ENCODE peak calls at places on chromosomes 4 and X, in seven cellular contexts. B, X, J, A, F, M and N are unnamed samples.

GRCh38 chr4:7703669-7704068 is 236.0 kb downstream of the AFAP1 start:
- DNase-seq in B (no peak), X (no peak), J (no peak), A (no peak), F (no peak), M (no peak), N (no peak)

GRCh38 chr4:119039779-119040178 is 95.9 kb upstream of the MYOZ2 start:
- DNase-seq in B (no peak), X (peak; percentile 25), J (no peak), A (no peak), F (no peak), M (no peak), N (peak; percentile 81)

GRCh38 chr4:140976768-140977167 is 156.5 kb downstream of the RNF150 start:
- DNase-seq in B (no peak), X (no peak), J (no peak), A (no peak), F (no peak), M (no peak), N (no peak)

GRCh38 chr4:152460488-152460887 is 75.4 kb downstream of the FBXW7 start:
- DNase-seq in B (no peak), X (peak; percentile 16), J (peak; percentile 83), A (no peak), F (no peak), M (peak; percentile 91), N (no peak)

GRCh38 chrX:51334276-51334675 is 1.7 kb downstream of the NUDT10 start:
- DNase-seq in B (no peak), X (no peak), J (peak; percentile 1), A (no peak), F (no peak), M (no peak), N (no peak)

GRCh38 chrX:120462370-120462769 is 6.7 kb downstream of the LAMP2 start:
- DNase-seq in B (no peak), X (no peak), J (no peak), A (no peak), F (no peak), M (no peak), N (no peak)

GRCh38 chrX:120213438-120214265 is 37.0 kb upstream of the ZBTB33 start:
- DNase-seq in B (peak; percentile 10), X (peak; percentile 87), J (peak; percentile 40), A (peak; percentile 69), F (peak; percentile 43), M (peak; percentile 77), N (peak; percentile 56)

GRCh38 chr4:177393236-177393635 is 49.0 kb downstream of the AGA start:
- DNase-seq in B (no peak), X (no peak), J (no peak), A (no peak), F (no peak), M (no peak), N (no peak)

GRCh38 chr4:54781771-54782170 is 124.0 kb downstream of the KIT start:
- DNase-seq in B (no peak), X (peak; percentile 53), J (peak; percentile 81), A (no peak), F (peak; percentile 59), M (no peak), N (no peak)

DNA sequence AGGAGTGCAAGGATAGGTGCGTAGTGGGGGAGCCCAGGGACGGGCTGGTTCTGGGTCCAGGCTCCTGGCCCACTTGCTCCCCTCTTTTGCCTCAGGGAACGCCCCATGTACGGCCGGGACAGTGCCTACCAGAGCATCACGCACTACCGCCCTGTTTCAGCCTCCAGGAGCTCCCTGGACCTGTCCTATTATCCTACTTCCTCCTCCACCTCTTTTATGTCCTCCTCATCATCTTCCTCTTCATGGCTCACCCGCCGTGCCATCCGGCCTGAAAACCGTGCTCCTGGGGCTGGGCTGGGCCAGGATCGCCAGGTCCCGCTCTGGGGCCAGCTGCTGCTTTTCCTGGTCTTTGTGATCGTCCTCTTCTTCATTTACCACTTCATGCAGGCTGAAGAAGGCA is 1.7 kb downstream of the EMD start:
- DNase-seq in B (no peak), X (no peak), J (no peak), A (no peak), F (no peak), M (no peak), N (no peak)
- H3K4me3 ChIP-seq in B (no peak overlapping the region), X (no peak overlapping the region), J (peak overlapping the region; percentile 74), A (no peak overlapping the region), F (peak overlapping the region; percentile 65), M (peak overlapping the region; percentile 86), N (peak overlapping the region; percentile 90)

DNA sequence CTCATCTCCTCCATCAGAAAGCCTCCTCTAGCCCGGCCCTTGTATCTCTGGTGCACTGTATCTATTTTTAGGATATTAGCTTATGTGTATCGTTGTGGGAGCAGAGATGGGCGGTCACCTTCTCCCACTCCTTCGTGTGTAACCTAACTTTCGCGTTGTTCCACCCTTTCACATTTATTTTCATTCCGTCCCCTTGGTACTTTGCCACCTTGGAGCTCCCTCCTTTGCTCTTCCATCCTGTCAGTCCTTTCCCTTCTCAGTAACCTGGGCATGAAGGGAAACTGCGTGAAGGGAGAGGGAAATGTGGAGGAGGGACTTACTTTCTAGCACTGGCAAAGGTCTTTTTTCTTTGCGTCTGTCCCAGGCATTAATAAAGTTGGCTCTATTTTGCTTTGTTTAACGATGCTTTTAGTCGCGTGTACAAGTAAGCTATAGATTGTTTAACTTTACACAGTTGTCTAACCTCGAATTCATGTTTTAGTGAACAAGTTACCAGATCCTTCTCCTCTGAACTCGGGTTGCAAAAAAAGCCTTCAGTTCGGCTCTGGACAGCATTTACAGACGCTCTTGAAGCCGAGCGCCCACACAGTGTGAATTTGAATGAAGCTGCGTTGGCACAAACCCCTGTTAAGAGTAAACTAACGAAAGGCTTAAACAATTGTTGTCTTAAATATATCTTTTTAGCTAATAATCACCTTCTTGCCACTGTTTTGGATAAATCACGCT is 3.9 kb downstream of the PCDH10 start:
- DNase-seq in B (no peak), X (no peak), J (no peak), A (peak; percentile 27), F (no peak), M (peak; percentile 52), N (no peak)
- H3K4me3 ChIP-seq in B (no peak overlapping the region), X (no peak overlapping the region), J (no peak overlapping the region), A (peak overlapping the region; percentile 50), F (no peak overlapping the region), M (peak overlapping the region; percentile 36), N (no peak overlapping the region)

DNA sequence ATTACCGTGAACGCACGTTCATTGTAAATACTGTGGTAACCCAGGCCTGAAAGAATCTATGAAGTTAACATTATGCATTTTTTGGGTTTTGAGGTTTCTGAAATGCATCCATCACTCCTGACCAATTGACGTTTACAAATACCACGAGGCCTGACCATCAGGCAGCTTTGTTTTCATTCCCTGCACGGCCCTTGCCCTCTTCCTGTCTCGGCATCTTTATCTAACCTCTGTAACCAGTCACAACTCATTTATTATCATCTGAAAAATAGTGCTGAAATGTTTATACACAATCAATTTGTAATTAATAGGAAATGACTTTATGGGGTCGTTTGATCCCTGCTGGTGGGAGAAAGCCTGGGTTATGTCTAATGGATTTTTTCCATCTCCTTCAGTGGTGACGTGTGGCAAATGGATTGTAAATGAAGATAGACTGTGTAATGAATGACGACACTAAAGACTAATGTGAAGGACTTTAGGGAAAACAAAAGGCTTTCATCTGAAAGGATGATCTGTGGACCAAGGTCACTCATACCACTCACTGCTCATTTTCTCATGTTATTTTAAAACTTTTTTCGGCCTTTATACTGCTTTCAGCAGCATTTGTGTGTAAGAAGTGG is 102.7 kb upstream of the SORBS2 start:
- DNase-seq in B (no peak), X (no peak), J (peak; percentile 72), A (no peak), F (no peak), M (no peak), N (no peak)
- H3K4me3 ChIP-seq in B (no peak overlapping the region), X (no peak overlapping the region), J (no peak overlapping the region), A (no peak overlapping the region), F (no peak overlapping the region), M (no peak overlapping the region), N (no peak overlapping the region)

GRCh38 chrX:36961590-36961989 is 46.6 kb upstream of the FAM47C start:
- DNase-seq in B (no peak), X (no peak), J (no peak), A (no peak), F (no peak), M (no peak), N (no peak)

GRCh38 chrX:36963069-36963808 is 44.9 kb upstream of the FAM47C start:
- DNase-seq in B (no peak), X (no peak), J (no peak), A (no peak), F (no peak), M (no peak), N (no peak)

GRCh38 chrX:36963852-36964251 is 44.3 kb upstream of the FAM47C start:
- DNase-seq in B (no peak), X (no peak), J (no peak), A (no peak), F (no peak), M (peak; percentile 1), N (no peak)
- H3K4me3 ChIP-seq in B (no peak overlapping the region), X (no peak overlapping the region), J (no peak overlapping the region), A (peak overlapping the region; percentile 20), F (no peak overlapping the region), M (no peak overlapping the region), N (no peak overlapping the region)